ENCODE peak calls at places on chromosome 3, in seven cellular contexts. K is activated naive CD4-positive, alpha-beta T cell treated with anti-CD3 and anti-CD28 coated beads, Interleukin-2, amount 50 U/mL, for 72 hours; O is fibroblast of the conjunctiva; P is spleen; Q is activated T-cell treated with anti-CD3 and anti-CD28 coated beads, Interleukin-2, amount 50 U/mL, for 4 hours; B is CD4-positive, alpha-beta T cell; W is AG08396. V is an unnamed sample.

GRCh38 chr3:186790261-186790981 is 7.0 kb downstream of the EIF4A2 start:
- DNase-seq in K (peak), O (peak), P (no peak), Q (no peak), B (no peak), W (no peak), V (peak)

GRCh38 chr3:8554725-8555621 is 53.4 kb downstream of the LMCD1 start:
- DNase-seq in K (no peak), O (peak), P (no peak), Q (no peak), B (no peak), W (peak), V (no peak)

GRCh38 chr3:121562148-121562547 is 5.6 kb upstream of the ARGFX start:
- DNase-seq in K (no peak), O (no peak), P (no peak), Q (no peak), B (no peak), W (no peak), V (no peak)

GRCh38 chr3:78912217-78912616 is 855.6 kb downstream of the ROBO1 start:
- DNase-seq in K (no peak), O (no peak), P (no peak), Q (no peak), B (no peak), W (no peak), V (no peak)

GRCh38 chr3:194488007-194488742 is 1.4 kb upstream of the ATP13A3 start:
- DNase-seq in K (no peak), O (no peak), P (no peak), Q (no peak), B (peak), W (no peak), V (no peak)

GRCh38 chr3:124372784-124373183 is 357.5 kb upstream of the UMPS start:
- DNase-seq in K (no peak), O (no peak), P (no peak), Q (no peak), B (no peak), W (no peak), V (no peak)

GRCh38 chr3:69568926-69569325 is 170.3 kb upstream of the MITF start:
- DNase-seq in K (no peak), O (no peak), P (no peak), Q (no peak), B (no peak), W (no peak), V (no peak)

GRCh38 chr3:138148503-138148902 is 16.3 kb upstream of the A4GNT start:
- DNase-seq in K (no peak), O (no peak), P (no peak), Q (no peak), B (no peak), W (no peak), V (no peak)

GRCh38 chr3:179181021-179181472 is 32.9 kb downstream of the PIK3CA start:
- DNase-seq in K (no peak), O (peak), P (no peak), Q (no peak), B (no peak), W (peak), V (no peak)

GRCh38 chr3:78690806-78691205 is 1077.0 kb downstream of the ROBO1 start:
- DNase-seq in K (no peak), O (peak), P (no peak), Q (no peak), B (no peak), W (peak), V (no peak)

GRCh38 chr3:29850641-29851040 is 569.8 kb downstream of the RBMS3 start:
- DNase-seq in K (no peak), O (no peak), P (no peak), Q (no peak), B (no peak), W (no peak), V (no peak)

GRCh38 chr3:123385499-123385898 is 63.4 kb downstream of the ADCY5 start:
- DNase-seq in K (no peak), O (no peak), P (peak), Q (no peak), B (no peak), W (no peak), V (no peak)

GRCh38 chr3:149377408-149378111 is at the start of gene TM4SF1:
- DNase-seq in K (no peak), O (peak), P (no peak), Q (no peak), B (no peak), W (peak), V (no peak)

GRCh38 chr3:127811717-127812116 is 10.6 kb downstream of the MGLL start:
- DNase-seq in K (no peak), O (no peak), P (no peak), Q (no peak), B (no peak), W (no peak), V (no peak)

GRCh38 chr3:48997714-48998637 is 7.9 kb downstream of the P4HTM start:
- DNase-seq in K (no peak), O (no peak), P (no peak), Q (no peak), B (no peak), W (no peak), V (no peak)

GRCh38 chr3:48982016-48982415 is 8.0 kb upstream of the P4HTM start:
- DNase-seq in K (no peak), O (no peak), P (no peak), Q (no peak), B (no peak), W (no peak), V (no peak)

GRCh38 chr3:145698252-145698651 is 462.7 kb downstream of the PLOD2 start:
- DNase-seq in K (no peak), O (peak), P (no peak), Q (no peak), B (no peak), W (no peak), V (no peak)

GRCh38 chr3:8736436-8736835 is 2.8 kb downstream of the CAV3 start:
- DNase-seq in K (no peak), O (no peak), P (peak), Q (no peak), B (no peak), W (no peak), V (no peak)

GRCh38 chr3:35426581-35426980 is 212.7 kb upstream of the ARPP21 start:
- DNase-seq in K (no peak), O (no peak), P (no peak), Q (no peak), B (no peak), W (no peak), V (no peak)

GRCh38 chr3:51002495-51002894 is 327.8 kb downstream of the DOCK3 start:
- DNase-seq in K (no peak), O (no peak), P (no peak), Q (no peak), B (no peak), W (no peak), V (no peak)

GRCh38 chr3:156389151-156389760 is 165.7 kb downstream of the SSR3 start:
- DNase-seq in K (no peak), O (no peak), P (no peak), Q (no peak), B (no peak), W (no peak), V (no peak)

GRCh38 chr3:29427266-29428103 is 146.6 kb downstream of the RBMS3 start:
- DNase-seq in K (no peak), O (peak), P (no peak), Q (no peak), B (no peak), W (peak), V (no peak)

GRCh38 chr3:158709666-158710083 is 22.6 kb downstream of the RARRES1 start:
- DNase-seq in K (no peak), O (peak), P (no peak), Q (no peak), B (no peak), W (peak), V (no peak)

GRCh38 chr3:179958143-179958542 is 78.6 kb downstream of the PEX5L start:
- DNase-seq in K (no peak), O (no peak), P (no peak), Q (no peak), B (no peak), W (no peak), V (no peak)

GRCh38 chr3:196949750-196950149 is 7.4 kb upstream of the NCBP2 start:
- DNase-seq in K (no peak), O (no peak), P (no peak), Q (no peak), B (no peak), W (no peak), V (no peak)

GRCh38 chr3:59754456-59754855 is 704.6 kb upstream of the CFAP20DC start:
- DNase-seq in K (no peak), O (no peak), P (no peak), Q (no peak), B (no peak), W (no peak), V (no peak)

GRCh38 chr3:155110996-155111901 is 31.1 kb downstream of the MME start:
- DNase-seq in K (no peak), O (no peak), P (no peak), Q (no peak), B (no peak), W (no peak), V (peak)

GRCh38 chr3:141367038-141367730 is 1.1 kb upstream of the ZBTB38 start:
- DNase-seq in K (no peak), O (peak), P (no peak), Q (no peak), B (no peak), W (peak), V (no peak)

GRCh38 chr3:187678869-187679268 is 8.7 kb upstream of the SST start:
- DNase-seq in K (peak), O (peak), P (no peak), Q (no peak), B (no peak), W (peak), V (peak)

GRCh38 chr3:87494264-87494663 is 217.9 kb upstream of the POU1F1 start:
- DNase-seq in K (no peak), O (no peak), P (no peak), Q (no peak), B (no peak), W (no peak), V (no peak)